ENCODE peak calls at places on chromosomes 5 and 9, in four cellular contexts. B is midbrain, X is pancreas, L is aorta. M is an unnamed sample.

GRCh38 chr9:108837530-108837929 is 18.3 kb downstream of the ACTL7B start:
- DNase-seq in L (no peak), X (no peak), B (no peak), M (no peak)

GRCh38 chr5:135269224-135269623 is 129.8 kb downstream of the MACROH2A1 start:
- DNase-seq in L (no peak), B (no peak), X (no peak), M (peak; percentile 44)

GRCh38 chr9:842918-843468 is 1.5 kb downstream of the DMRT1 start:
- DNase-seq in X (no peak), B (no peak), L (no peak), M (no peak)

GRCh38 chr5:151063136-151063544 is 17.7 kb downstream of the TNIP1 start:
- DNase-seq in X (no peak), B (no peak), L (no peak), M (peak; percentile 87)

GRCh38 chr5:133370904-133371303 is 241.4 kb downstream of the FSTL4 start:
- DNase-seq in B (no peak), L (no peak), X (no peak), M (no peak)

GRCh38 chr5:53480474-53481353 is at the start of gene FST:
- DNase-seq in L (peak; percentile 76), B (no peak), X (peak; percentile 20), M (peak; percentile 63)

GRCh38 chr5:86493777-86494176 is 124.0 kb upstream of the COX7C start:
- DNase-seq in L (no peak), B (no peak), X (no peak), M (no peak)

GRCh38 chr5:170269579-170269978 is 28.0 kb downstream of the LCP2 start:
- DNase-seq in B (no peak), L (no peak), X (no peak), M (no peak)

GRCh38 chr9:127776195-127776918 is 2.1 kb downstream of the SH2D3C start:
- DNase-seq in L (no peak), B (no peak), X (no peak), M (no peak)

GRCh38 chr5:23269981-23270380 is 237.4 kb upstream of the PRDM9 start:
- DNase-seq in B (no peak), L (no peak), X (no peak), M (no peak)

M was measured in GM03348.